ENCODE peak calls at places on chromosomes 11 and 22, in eight cellular contexts. E is Caco-2; W is left ventricle myocardium inferior; M is transverse colon; G is CD8-positive, alpha-beta T cell; C is keratinocyte; X is HCT116; P is GM23248. L is an unnamed sample. For H3K36me3 and H3K27me3, the result is how much of the 10 kb centered on the place peaks cover.

GRCh38 chr11:11036185-11037161 is 178.6 kb upstream of the ZBED5 start:
- DNase-seq in E (no peak), W (no peak), M (no peak), G (peak), C (peak), X (peak), P (peak), L (peak)

GRCh38 chr22:31477329-31477728 is 12.3 kb downstream of the EIF4ENIF1 start:
- DNase-seq in E (no peak), W (no peak), M (no peak), G (no peak), C (no peak), X (no peak), P (no peak), L (no peak)

GRCh38 chr11:117226388-117227385 is 5.2 kb downstream of the PCSK7 start:
- DNase-seq in E (peak), W (no peak), M (peak), G (peak), C (peak), X (peak), P (peak), L (peak)

GRCh38 chr22:37534445-37534844 is 15.2 kb upstream of the CARD10 start:
- DNase-seq in E (no peak), W (no peak), M (no peak), G (no peak), C (no peak), X (no peak), P (no peak), L (no peak)

GRCh38 chr11:96235725-96236124 is 107.3 kb downstream of the MAML2 start:
- DNase-seq in E (no peak), W (no peak), M (no peak), G (no peak), C (no peak), X (no peak), P (peak), L (no peak)

GRCh38 chr11:69523453-69523852 is 42.0 kb downstream of the LINC01488 start:
- DNase-seq in E (peak), W (no peak), M (no peak), G (no peak), C (no peak), X (no peak), P (no peak), L (no peak)

GRCh38 chr11:117842131-117842941 is 17.8 kb upstream of the FXYD2 start:
- DNase-seq in E (peak), W (no peak), M (no peak), G (peak), C (no peak), X (no peak), P (no peak), L (no peak)

GRCh38 chr11:2813141-2813908 is 72.2 kb downstream of the CDKN1C start:
- DNase-seq in E (no peak), W (peak), M (no peak), G (no peak), C (no peak), X (no peak), P (no peak), L (no peak)

GRCh38 chr11:2987881-2988280 is 4.2 kb downstream of the NAP1L4 start:
- DNase-seq in E (no peak), W (no peak), M (no peak), G (peak), C (no peak), X (no peak), P (peak), L (no peak)

GRCh38 chr11:66467034-66467659 is 442 bp downstream of the PELI3 start:
- DNase-seq in E (peak), W (no peak), M (peak), G (no peak), C (no peak), X (no peak), P (peak), L (peak)

GRCh38 chr22:45703758-45704157 is 32.1 kb downstream of the ATXN10 start:
- DNase-seq in E (no peak), W (no peak), M (no peak), G (no peak), C (no peak), X (no peak), P (no peak), L (no peak)

GRCh38 chr22:45707605-45708004 is 36.0 kb downstream of the ATXN10 start:
- DNase-seq in E (no peak), W (no peak), M (no peak), G (no peak), C (no peak), X (no peak), P (no peak), L (no peak)

GRCh38 chr22:45709004-45709739 is 37.5 kb downstream of the ATXN10 start:
- DNase-seq in E (no peak), W (no peak), M (no peak), G (no peak), C (no peak), X (no peak), P (peak), L (no peak)

GRCh38 chr22:45708145-45708544 is 36.5 kb downstream of the ATXN10 start:
- DNase-seq in E (no peak), W (no peak), M (no peak), G (no peak), C (no peak), X (no peak), P (no peak), L (no peak)

DNA sequence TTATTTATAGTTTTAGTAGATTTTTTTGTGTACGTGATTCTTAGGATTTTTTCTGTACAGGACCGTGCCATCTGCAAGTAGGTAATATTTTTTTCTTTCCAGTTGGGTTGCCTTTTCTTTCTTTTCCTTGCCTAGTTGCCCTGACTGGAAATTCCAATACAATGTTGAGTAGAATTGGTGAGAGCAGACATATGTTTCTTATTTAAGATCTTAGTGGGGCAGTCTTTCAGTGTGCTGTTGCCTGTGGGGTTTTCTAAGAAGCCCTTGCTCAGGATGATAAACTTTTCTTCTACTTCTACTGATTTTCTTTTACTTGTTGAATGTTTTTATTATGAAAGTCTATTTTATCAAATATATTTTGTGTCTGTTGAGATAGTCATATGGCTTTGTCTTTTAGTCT is 33.0 kb downstream of the ATXN10 start:
- DNase-seq in E (no peak), W (no peak), M (no peak), G (no peak), C (no peak), X (no peak), P (peak), L (no peak)
- H3K36me3 ChIP-seq in E (under half), W (under half), M (under half), G (under half), C (under half), X (under half), P (half or more), L (under half)

GRCh38 chr11:45083544-45084087 is 62.8 kb upstream of the PRDM11 start:
- DNase-seq in E (peak), W (no peak), M (no peak), G (no peak), C (no peak), X (no peak), P (no peak), L (no peak)
- H3K4me3 ChIP-seq in E (no peak), W (no peak), M (no peak), G (no peak), C (no peak), X (no peak), P (no peak), L (no peak)

GRCh38 chr11:44311339-44312261 is 1.7 kb upstream of the ALX4 start:
- DNase-seq in E (no peak), W (no peak), M (no peak), G (no peak), C (no peak), X (no peak), P (no peak), L (no peak)
- H3K27me3 ChIP-seq in E (under half), W (half or more), M (half or more), G (under half), C (half or more), X (under half), P (half or more), L (under half)

GRCh38 chr22:47738472-47739013 is 976.1 kb downstream of the TBC1D22A start:
- DNase-seq in E (no peak), W (no peak), M (no peak), G (no peak), C (no peak), X (no peak), P (no peak), L (no peak)
- H3K36me3 ChIP-seq in E (under half), W (under half), M (under half), G (under half), C (under half), X (under half), P (under half), L (under half)

DNA sequence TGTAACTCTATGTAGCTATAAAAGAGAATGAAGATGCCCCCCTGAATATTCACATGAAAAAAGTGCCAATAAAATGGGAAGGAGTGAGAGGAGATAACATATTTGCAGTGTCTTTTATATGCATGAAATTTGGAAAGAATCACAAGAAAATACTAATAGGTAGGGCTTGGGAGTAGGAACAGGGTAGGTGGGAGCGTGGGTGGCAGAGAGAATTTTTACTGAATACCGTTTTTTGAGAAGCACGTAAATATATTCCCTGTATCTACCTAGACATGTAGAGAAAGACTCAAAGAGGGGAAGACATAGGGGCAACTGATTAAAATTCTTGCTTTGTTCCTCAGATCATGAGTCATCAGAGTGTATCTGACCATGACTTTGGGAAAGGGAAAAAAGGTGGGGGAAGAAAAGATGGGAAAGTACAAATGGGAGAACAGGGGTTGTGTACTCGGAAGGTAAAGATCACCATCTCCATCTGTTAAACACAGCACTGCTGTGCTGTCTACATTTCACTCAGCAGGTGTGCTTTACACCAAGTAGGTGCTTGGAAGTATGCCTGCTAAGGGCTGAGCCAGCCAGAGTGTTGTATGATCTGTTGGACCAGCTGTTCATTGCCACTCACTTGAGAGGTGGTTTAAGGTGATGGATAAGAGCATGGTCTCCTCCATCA is 16.0 kb downstream of the PRR5L start:
- DNase-seq in E (no peak), W (no peak), M (no peak), G (no peak), C (no peak), X (no peak), P (peak), L (no peak)
- H3K4me3 ChIP-seq in E (no peak), W (no peak), M (no peak), G (no peak), C (no peak), X (no peak), P (no peak), L (no peak)

GRCh38 chr11:101127348-101127698 is 2.3 kb downstream of the PGR start:
- DNase-seq in E (peak), W (peak), M (peak), G (no peak), C (no peak), X (no peak), P (peak), L (peak)

GRCh38 chr11:101126551-101127347 is 2.9 kb downstream of the PGR start:
- DNase-seq in E (no peak), W (peak), M (no peak), G (no peak), C (no peak), X (no peak), P (peak), L (no peak)

GRCh38 chr11:101127699-101128570 is 1.7 kb downstream of the PGR start:
- DNase-seq in E (peak), W (peak), M (peak), G (no peak), C (no peak), X (no peak), P (peak), L (peak)

GRCh38 chr11:101128571-101129202 is 926 bp downstream of the PGR start:
- DNase-seq in E (no peak), W (no peak), M (no peak), G (no peak), C (no peak), X (no peak), P (no peak), L (no peak)

GRCh38 chr11:101129203-101129943 is at the start of gene PGR:
- DNase-seq in E (peak), W (peak), M (peak), G (no peak), C (no peak), X (no peak), P (peak), L (peak)
- H3K27me3 ChIP-seq in E (under half), W (under half), M (half or more), G (under half), C (under half), X (under half), P (half or more), L (under half)

GRCh38 chr11:13685461-13686108 is 17.1 kb downstream of the FAR1 start:
- DNase-seq in E (no peak), W (no peak), M (no peak), G (no peak), C (no peak), X (no peak), P (peak), L (no peak)

GRCh38 chr11:13681470-13681869 is 13.0 kb downstream of the FAR1 start:
- DNase-seq in E (no peak), W (no peak), M (no peak), G (no peak), C (no peak), X (no peak), P (no peak), L (no peak)

GRCh38 chr11:13680501-13681264 is 12.2 kb downstream of the FAR1 start:
- DNase-seq in E (no peak), W (no peak), M (no peak), G (no peak), C (no peak), X (no peak), P (peak), L (no peak)

GRCh38 chr11:13679768-13680167 is 11.3 kb downstream of the FAR1 start:
- DNase-seq in E (no peak), W (no peak), M (no peak), G (no peak), C (no peak), X (no peak), P (no peak), L (no peak)

GRCh38 chr11:13682212-13682611 is 13.7 kb downstream of the FAR1 start:
- DNase-seq in E (no peak), W (no peak), M (no peak), G (no peak), C (no peak), X (no peak), P (no peak), L (no peak)
- H3K36me3 ChIP-seq in E (under half), W (under half), M (under half), G (under half), C (under half), X (under half), P (under half), L (under half)

DNA sequence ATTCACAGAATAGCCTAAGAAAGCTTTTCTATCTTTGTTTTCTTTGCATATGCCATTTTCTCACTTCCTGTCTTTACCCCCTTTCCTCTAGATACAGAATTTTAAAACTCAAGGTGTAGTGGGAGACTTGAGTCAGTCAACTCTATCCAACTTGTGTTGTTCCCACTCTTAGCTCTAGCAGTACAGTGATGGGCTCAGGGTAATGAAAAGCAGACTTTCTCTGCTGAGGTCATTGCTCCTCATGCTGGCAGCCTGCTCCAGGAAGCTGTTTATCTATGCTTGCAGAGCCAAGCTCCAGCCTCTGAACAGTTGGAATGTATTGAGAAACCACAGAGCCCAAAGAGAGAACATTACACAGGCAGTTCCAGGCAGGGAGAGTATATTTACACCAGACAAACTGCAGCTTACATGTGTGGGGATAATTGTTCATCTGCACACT is 68.1 kb downstream of the CSTPP1 start:
- DNase-seq in E (peak), W (peak), M (peak), G (no peak), C (no peak), X (no peak), P (peak), L (peak)
- H3K4me3 ChIP-seq in E (no peak), W (no peak), M (no peak), G (no peak), C (no peak), X (no peak), P (no peak), L (no peak)

DNA sequence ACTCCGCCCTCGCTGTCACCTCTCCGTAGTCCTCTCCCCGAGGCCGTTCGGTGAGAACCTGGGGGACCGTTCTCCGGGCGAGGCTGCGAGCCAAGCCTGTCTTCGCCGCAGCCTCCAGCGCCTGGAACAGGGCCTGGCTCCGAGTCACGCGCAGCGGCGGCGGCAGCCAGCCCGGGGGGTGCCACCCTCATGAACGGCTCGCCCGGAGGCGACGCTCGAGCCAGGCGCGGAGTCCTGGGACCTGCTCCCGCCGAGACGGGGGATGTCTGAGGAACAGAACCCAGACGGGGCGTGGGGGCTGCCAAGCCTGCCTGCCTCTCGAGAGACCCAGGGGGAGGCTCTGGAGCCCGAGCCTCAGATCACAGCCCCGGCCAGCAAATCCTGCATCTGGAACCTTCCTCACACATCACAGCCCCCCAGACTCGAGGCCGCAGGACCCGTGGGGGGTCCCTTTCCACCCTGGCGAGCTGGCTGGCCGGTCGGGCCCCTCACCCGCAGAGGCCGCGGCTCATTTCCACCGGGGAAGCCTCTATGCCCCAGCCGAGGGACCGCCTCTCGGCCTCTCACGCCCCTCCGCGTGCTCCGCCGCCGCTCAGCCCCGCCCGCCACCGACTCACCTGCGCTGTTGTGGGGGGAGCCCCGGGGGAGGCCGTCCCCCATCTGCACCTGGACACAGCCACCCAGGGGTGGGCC is 4.1 kb downstream of the SHISA8 start:
- DNase-seq in E (no peak), W (peak), M (no peak), G (peak), C (no peak), X (no peak), P (peak), L (peak)
- H3K27me3 ChIP-seq in E (under half), W (half or more), M (half or more), G (under half), C (half or more), X (under half), P (under half), L (under half)